ENCODE peak calls at places on chromosomes 11 and 22, in nine cellular contexts. One of them, this sample, is unnamed.

GRCh38 chr22:19770349-19771220 is 10.0 kb downstream of the TBX1 start:
- DNase-seq in CD8-positive, alpha-beta memory T cell: no peak
- DNase-seq in stimulated activated CD4-positive, alpha-beta T cell treated with anti-CD3 and anti-CD28 coated beads, TNF-alpha, amount 100 ng/mL, for 1 hour: no peak
- DNase-seq in activated CD8-positive, alpha-beta memory T cell treated with anti-CD3 and anti-CD28 coated beads, Interleukin-2, amount 10 ng/mL, durations not matched to agents 7 days and 5 days: no peak
- DNase-seq in psoas muscle: peak; percentile 7
- DNase-seq in lung: no peak
- DNase-seq in ELR: no peak
- DNase-seq in endothelial cell: no peak
- DNase-seq in HepG2: no peak
- DNase-seq in this sample: no peak

GRCh38 chr22:34886391-34886790 is 179.6 kb upstream of the ISX start:
- DNase-seq in activated CD8-positive, alpha-beta memory T cell treated with anti-CD3 and anti-CD28 coated beads, Interleukin-2, amount 10 ng/mL, durations not matched to agents 7 days and 5 days: no peak
- DNase-seq in CD8-positive, alpha-beta memory T cell: no peak
- DNase-seq in psoas muscle: no peak
- DNase-seq in stimulated activated CD4-positive, alpha-beta T cell treated with anti-CD3 and anti-CD28 coated beads, TNF-alpha, amount 100 ng/mL, for 1 hour: no peak
- DNase-seq in lung: no peak
- DNase-seq in endothelial cell: no peak
- DNase-seq in HepG2: no peak
- DNase-seq in ELR: no peak
- DNase-seq in this sample: no peak

GRCh38 chr22:40156001-40156516 is 21.7 kb upstream of the TNRC6B start:
- DNase-seq in activated CD8-positive, alpha-beta memory T cell treated with anti-CD3 and anti-CD28 coated beads, Interleukin-2, amount 10 ng/mL, durations not matched to agents 7 days and 5 days: peak; percentile 46
- DNase-seq in psoas muscle: peak; percentile 21
- DNase-seq in CD8-positive, alpha-beta memory T cell: no peak
- DNase-seq in endothelial cell: no peak
- DNase-seq in HepG2: peak; percentile 93
- DNase-seq in stimulated activated CD4-positive, alpha-beta T cell treated with anti-CD3 and anti-CD28 coated beads, TNF-alpha, amount 100 ng/mL, for 1 hour: no peak
- DNase-seq in ELR: peak; percentile 66
- DNase-seq in lung: peak; percentile 55
- DNase-seq in this sample: peak; percentile 26

GRCh38 chr11:62104816-62105610 is 18.8 kb upstream of the INCENP start:
- DNase-seq in lung: no peak
- DNase-seq in stimulated activated CD4-positive, alpha-beta T cell treated with anti-CD3 and anti-CD28 coated beads, TNF-alpha, amount 100 ng/mL, for 1 hour: no peak
- DNase-seq in psoas muscle: no peak
- DNase-seq in endothelial cell: no peak
- DNase-seq in HepG2: no peak
- DNase-seq in activated CD8-positive, alpha-beta memory T cell treated with anti-CD3 and anti-CD28 coated beads, Interleukin-2, amount 10 ng/mL, durations not matched to agents 7 days and 5 days: no peak
- DNase-seq in ELR: peak; percentile 38
- DNase-seq in CD8-positive, alpha-beta memory T cell: no peak
- DNase-seq in this sample: no peak

GRCh38 chr22:19143212-19143611 is 1.2 kb downstream of the ESS2 start:
- DNase-seq in CD8-positive, alpha-beta memory T cell: no peak
- DNase-seq in endothelial cell: no peak
- DNase-seq in HepG2: no peak
- DNase-seq in psoas muscle: no peak
- DNase-seq in ELR: no peak
- DNase-seq in activated CD8-positive, alpha-beta memory T cell treated with anti-CD3 and anti-CD28 coated beads, Interleukin-2, amount 10 ng/mL, durations not matched to agents 7 days and 5 days: no peak
- DNase-seq in stimulated activated CD4-positive, alpha-beta T cell treated with anti-CD3 and anti-CD28 coated beads, TNF-alpha, amount 100 ng/mL, for 1 hour: no peak
- DNase-seq in lung: no peak
- DNase-seq in this sample: no peak

GRCh38 chr22:23187871-23188700 is 7.8 kb downstream of the BCR start:
- DNase-seq in activated CD8-positive, alpha-beta memory T cell treated with anti-CD3 and anti-CD28 coated beads, Interleukin-2, amount 10 ng/mL, durations not matched to agents 7 days and 5 days: no peak
- DNase-seq in HepG2: no peak
- DNase-seq in psoas muscle: no peak
- DNase-seq in CD8-positive, alpha-beta memory T cell: no peak
- DNase-seq in ELR: no peak
- DNase-seq in endothelial cell: no peak
- DNase-seq in stimulated activated CD4-positive, alpha-beta T cell treated with anti-CD3 and anti-CD28 coated beads, TNF-alpha, amount 100 ng/mL, for 1 hour: no peak
- DNase-seq in lung: no peak
- DNase-seq in this sample: no peak

GRCh38 chr22:24830205-24830979 is 24.4 kb downstream of the SGSM1 start:
- DNase-seq in psoas muscle: no peak
- DNase-seq in activated CD8-positive, alpha-beta memory T cell treated with anti-CD3 and anti-CD28 coated beads, Interleukin-2, amount 10 ng/mL, durations not matched to agents 7 days and 5 days: no peak
- DNase-seq in ELR: no peak
- DNase-seq in lung: no peak
- DNase-seq in HepG2: no peak
- DNase-seq in endothelial cell: no peak
- DNase-seq in CD8-positive, alpha-beta memory T cell: no peak
- DNase-seq in stimulated activated CD4-positive, alpha-beta T cell treated with anti-CD3 and anti-CD28 coated beads, TNF-alpha, amount 100 ng/mL, for 1 hour: no peak
- DNase-seq in this sample: no peak

GRCh38 chr22:36321797-36322601 is 65.8 kb downstream of the MYH9 start:
- DNase-seq in HepG2: no peak
- DNase-seq in psoas muscle: no peak
- DNase-seq in ELR: no peak
- DNase-seq in CD8-positive, alpha-beta memory T cell: no peak
- DNase-seq in endothelial cell: no peak
- DNase-seq in lung: no peak
- DNase-seq in activated CD8-positive, alpha-beta memory T cell treated with anti-CD3 and anti-CD28 coated beads, Interleukin-2, amount 10 ng/mL, durations not matched to agents 7 days and 5 days: no peak
- DNase-seq in stimulated activated CD4-positive, alpha-beta T cell treated with anti-CD3 and anti-CD28 coated beads, TNF-alpha, amount 100 ng/mL, for 1 hour: no peak
- DNase-seq in this sample: no peak

GRCh38 chr22:42160830-42161696 is 30.5 kb upstream of the CYP2D6 start:
- DNase-seq in HepG2: no peak
- DNase-seq in activated CD8-positive, alpha-beta memory T cell treated with anti-CD3 and anti-CD28 coated beads, Interleukin-2, amount 10 ng/mL, durations not matched to agents 7 days and 5 days: no peak
- DNase-seq in stimulated activated CD4-positive, alpha-beta T cell treated with anti-CD3 and anti-CD28 coated beads, TNF-alpha, amount 100 ng/mL, for 1 hour: no peak
- DNase-seq in psoas muscle: no peak
- DNase-seq in endothelial cell: no peak
- DNase-seq in ELR: no peak
- DNase-seq in lung: no peak
- DNase-seq in CD8-positive, alpha-beta memory T cell: no peak
- DNase-seq in this sample: no peak

GRCh38 chr11:86068138-86068861 is 584 bp downstream of the PICALM start:
- DNase-seq in HepG2: peak; percentile 6
- DNase-seq in stimulated activated CD4-positive, alpha-beta T cell treated with anti-CD3 and anti-CD28 coated beads, TNF-alpha, amount 100 ng/mL, for 1 hour: no peak
- DNase-seq in CD8-positive, alpha-beta memory T cell: peak; percentile 27
- DNase-seq in psoas muscle: peak; percentile 37
- DNase-seq in activated CD8-positive, alpha-beta memory T cell treated with anti-CD3 and anti-CD28 coated beads, Interleukin-2, amount 10 ng/mL, durations not matched to agents 7 days and 5 days: peak; percentile 64
- DNase-seq in ELR: peak; percentile 59
- DNase-seq in lung: peak; percentile 33
- DNase-seq in endothelial cell: peak; percentile 43
- DNase-seq in this sample: no peak

GRCh38 chr22:10781571-10782403 is 4746.2 kb upstream of the OR11H1 start:
- DNase-seq in activated CD8-positive, alpha-beta memory T cell treated with anti-CD3 and anti-CD28 coated beads, Interleukin-2, amount 10 ng/mL, durations not matched to agents 7 days and 5 days: no peak
- DNase-seq in HepG2: no peak
- DNase-seq in psoas muscle: no peak
- DNase-seq in stimulated activated CD4-positive, alpha-beta T cell treated with anti-CD3 and anti-CD28 coated beads, TNF-alpha, amount 100 ng/mL, for 1 hour: no peak
- DNase-seq in endothelial cell: no peak
- DNase-seq in ELR: no peak
- DNase-seq in CD8-positive, alpha-beta memory T cell: no peak
- DNase-seq in lung: no peak
- DNase-seq in this sample: no peak

GRCh38 chr11:117095301-117096139 is 2.7 kb downstream of the SIK3 start:
- DNase-seq in activated CD8-positive, alpha-beta memory T cell treated with anti-CD3 and anti-CD28 coated beads, Interleukin-2, amount 10 ng/mL, durations not matched to agents 7 days and 5 days: no peak
- DNase-seq in stimulated activated CD4-positive, alpha-beta T cell treated with anti-CD3 and anti-CD28 coated beads, TNF-alpha, amount 100 ng/mL, for 1 hour: no peak
- DNase-seq in endothelial cell: no peak
- DNase-seq in HepG2: peak; percentile 82
- DNase-seq in ELR: peak; percentile 66
- DNase-seq in CD8-positive, alpha-beta memory T cell: no peak
- DNase-seq in psoas muscle: no peak
- DNase-seq in lung: no peak
- DNase-seq in this sample: no peak

This sample was measured in H54.